ENCODE peak calls at places on chromosomes 7 and 10, in five cellular contexts. One of them, this sample, is unnamed.
A peak's percentile ranks its signal among the peaks of the same experiment; 100 is the strongest.

GRCh38 chr7:88664630-88665233 is 94.8 kb upstream of the ZNF804B start:
- DNase-seq in mammary epithelial cell: peak; percentile 35
- DNase-seq in HCT116: peak; percentile 4
- DNase-seq in AG04450: no peak
- DNase-seq in tibial artery: no peak
- DNase-seq in this sample: peak; percentile 7

GRCh38 chr10:4763960-4764428 is 62.0 kb upstream of the AKR1E2 start:
- DNase-seq in HCT116: no peak
- DNase-seq in mammary epithelial cell: peak; percentile 83
- DNase-seq in tibial artery: no peak
- DNase-seq in AG04450: peak; percentile 44
- DNase-seq in this sample: peak; percentile 33

GRCh38 chr7:144006029-144006428 is 5.9 kb downstream of the OR6B1 start:
- DNase-seq in mammary epithelial cell: no peak
- DNase-seq in tibial artery: no peak
- DNase-seq in AG04450: no peak
- DNase-seq in HCT116: no peak
- DNase-seq in this sample: no peak

GRCh38 chr7:79459381-79459780 is 5.9 kb upstream of the MAGI2 start:
- DNase-seq in AG04450: no peak
- DNase-seq in tibial artery: peak; percentile 69
- DNase-seq in mammary epithelial cell: no peak
- DNase-seq in HCT116: no peak
- DNase-seq in this sample: no peak

GRCh38 chr7:2921748-2922147 is 77.6 kb upstream of the GNA12 start:
- DNase-seq in tibial artery: no peak
- DNase-seq in AG04450: no peak
- DNase-seq in HCT116: no peak
- DNase-seq in mammary epithelial cell: no peak
- DNase-seq in this sample: no peak

GRCh38 chr7:26900283-26900682 is 35.9 kb upstream of the SKAP2 start:
- DNase-seq in HCT116: no peak
- DNase-seq in AG04450: no peak
- DNase-seq in tibial artery: no peak
- DNase-seq in mammary epithelial cell: no peak
- DNase-seq in this sample: no peak

GRCh38 chr7:48388922-48389321 is 217.7 kb downstream of the ABCA13 start:
- DNase-seq in HCT116: no peak
- DNase-seq in AG04450: no peak
- DNase-seq in tibial artery: no peak
- DNase-seq in mammary epithelial cell: no peak
- DNase-seq in this sample: no peak

GRCh38 chr7:116777613-116778380 is 84.6 kb upstream of the CAPZA2 start:
- DNase-seq in AG04450: no peak
- DNase-seq in HCT116: no peak
- DNase-seq in tibial artery: no peak
- DNase-seq in mammary epithelial cell: peak; percentile 61
- DNase-seq in this sample: no peak

GRCh38 chr7:99033765-99034164 is 110.1 kb downstream of the SMURF1 start:
- DNase-seq in tibial artery: no peak
- DNase-seq in AG04450: no peak
- DNase-seq in HCT116: no peak
- DNase-seq in mammary epithelial cell: no peak
- DNase-seq in this sample: no peak

GRCh38 chr10:12191715-12192114 is 4.0 kb downstream of the NUDT5 start:
- DNase-seq in mammary epithelial cell: no peak
- DNase-seq in AG04450: no peak
- DNase-seq in HCT116: no peak
- DNase-seq in tibial artery: no peak
- DNase-seq in this sample: no peak

GRCh38 chr7:24836084-24836483 is 78.8 kb upstream of the GSDME start:
- DNase-seq in HCT116: no peak
- DNase-seq in tibial artery: no peak
- DNase-seq in AG04450: no peak
- DNase-seq in mammary epithelial cell: no peak
- DNase-seq in this sample: no peak

GRCh38 chr10:14386202-14386593 is 55.5 kb upstream of the FRMD4A start:
- DNase-seq in mammary epithelial cell: peak; percentile 93
- DNase-seq in HCT116: no peak
- DNase-seq in AG04450: peak; percentile 64
- DNase-seq in tibial artery: no peak
- DNase-seq in this sample: peak; percentile 16

GRCh38 chr7:108403597-108404217 is 52.5 kb downstream of the NRCAM start:
- DNase-seq in HCT116: no peak
- DNase-seq in AG04450: no peak
- DNase-seq in tibial artery: no peak
- DNase-seq in mammary epithelial cell: no peak
- DNase-seq in this sample: no peak

GRCh38 chr7:124308384-124308783 is 275.5 kb upstream of the TMEM229A start:
- DNase-seq in AG04450: no peak
- DNase-seq in HCT116: no peak
- DNase-seq in mammary epithelial cell: no peak
- DNase-seq in tibial artery: no peak
- DNase-seq in this sample: no peak

GRCh38 chr7:64602518-64602917 is 39.6 kb upstream of the ZNF680 start:
- DNase-seq in tibial artery: no peak
- DNase-seq in HCT116: no peak
- DNase-seq in AG04450: no peak
- DNase-seq in mammary epithelial cell: no peak
- DNase-seq in this sample: no peak

GRCh38 chr7:70301673-70302072 is 703.4 kb downstream of the AUTS2 start:
- DNase-seq in tibial artery: no peak
- DNase-seq in AG04450: no peak
- DNase-seq in mammary epithelial cell: no peak
- DNase-seq in HCT116: no peak
- DNase-seq in this sample: no peak

GRCh38 chr7:106848851-106849442 is 16.1 kb upstream of the PIK3CG start:
- DNase-seq in tibial artery: no peak
- DNase-seq in HCT116: no peak
- DNase-seq in mammary epithelial cell: peak; percentile 40
- DNase-seq in AG04450: peak; percentile 65
- DNase-seq in this sample: no peak

GRCh38 chr7:36224916-36225858 is 72.1 kb downstream of the EEPD1 start:
- DNase-seq in mammary epithelial cell: no peak
- DNase-seq in tibial artery: no peak
- DNase-seq in AG04450: no peak
- DNase-seq in HCT116: no peak
- DNase-seq in this sample: no peak

GRCh38 chr10:81866753-81867152 is 8.2 kb upstream of the NRG3 start:
- DNase-seq in mammary epithelial cell: no peak
- DNase-seq in AG04450: no peak
- DNase-seq in tibial artery: no peak
- DNase-seq in HCT116: no peak
- DNase-seq in this sample: peak; percentile 69

GRCh38 chr10:110533149-110533548 is 34.3 kb upstream of the SMC3 start:
- DNase-seq in HCT116: no peak
- DNase-seq in AG04450: no peak
- DNase-seq in mammary epithelial cell: no peak
- DNase-seq in tibial artery: no peak
- DNase-seq in this sample: no peak

GRCh38 chr7:42174391-42174848 is 62.6 kb downstream of the GLI3 start:
- DNase-seq in mammary epithelial cell: no peak
- DNase-seq in tibial artery: no peak
- DNase-seq in HCT116: no peak
- DNase-seq in AG04450: no peak
- DNase-seq in this sample: no peak

GRCh38 chr10:85168287-85168686 is 839.9 kb downstream of the CCSER2 start:
- DNase-seq in mammary epithelial cell: no peak
- DNase-seq in HCT116: no peak
- DNase-seq in tibial artery: no peak
- DNase-seq in AG04450: no peak
- DNase-seq in this sample: no peak

GRCh38 chr7:136514776-136515175 is 353.7 kb upstream of the CHRM2 start:
- DNase-seq in tibial artery: no peak
- DNase-seq in HCT116: no peak
- DNase-seq in mammary epithelial cell: no peak
- DNase-seq in AG04450: no peak
- DNase-seq in this sample: no peak

GRCh38 chr7:45089314-45089891 is 634 bp upstream of the NACAD start:
- DNase-seq in AG04450: no peak
- DNase-seq in tibial artery: peak; percentile 79
- DNase-seq in HCT116: no peak
- DNase-seq in mammary epithelial cell: peak; percentile 57
- DNase-seq in this sample: peak; percentile 74

GRCh38 chr7:31327071-31327470 is 13.5 kb downstream of the NEUROD6 start:
- DNase-seq in HCT116: no peak
- DNase-seq in mammary epithelial cell: peak; percentile 75
- DNase-seq in AG04450: no peak
- DNase-seq in tibial artery: no peak
- DNase-seq in this sample: no peak

GRCh38 chr7:7720193-7720592 is 1.8 kb upstream of the RPA3 start:
- DNase-seq in tibial artery: no peak
- DNase-seq in AG04450: no peak
- DNase-seq in HCT116: no peak
- DNase-seq in mammary epithelial cell: no peak
- DNase-seq in this sample: no peak

GRCh38 chr10:122176232-122176865 is 94.7 kb upstream of the BTBD16 start:
- DNase-seq in tibial artery: no peak
- DNase-seq in AG04450: no peak
- DNase-seq in mammary epithelial cell: no peak
- DNase-seq in HCT116: no peak
- DNase-seq in this sample: no peak

GRCh38 chr10:23001901-23002516 is 74.2 kb downstream of the ARMC3 start:
- DNase-seq in tibial artery: no peak
- DNase-seq in mammary epithelial cell: no peak
- DNase-seq in AG04450: no peak
- DNase-seq in HCT116: no peak
- DNase-seq in this sample: no peak

GRCh38 chr10:129372168-129372567 is 94.9 kb upstream of the MGMT start:
- DNase-seq in tibial artery: no peak
- DNase-seq in AG04450: no peak
- DNase-seq in HCT116: no peak
- DNase-seq in mammary epithelial cell: no peak
- DNase-seq in this sample: no peak

GRCh38 chr10:132430231-132430743 is 33.3 kb downstream of the PWWP2B start:
- DNase-seq in AG04450: no peak
- DNase-seq in HCT116: no peak
- DNase-seq in tibial artery: no peak
- DNase-seq in mammary epithelial cell: no peak
- DNase-seq in this sample: no peak

GRCh38 chr7:105619590-105619989 is 38.3 kb upstream of the EFCAB10 start:
- DNase-seq in AG04450: no peak
- DNase-seq in HCT116: no peak
- DNase-seq in mammary epithelial cell: no peak
- DNase-seq in tibial artery: no peak
- DNase-seq in this sample: no peak

GRCh38 chr7:97694355-97694754 is 37.5 kb upstream of the TAC1 start:
- DNase-seq in HCT116: no peak
- DNase-seq in AG04450: no peak
- DNase-seq in mammary epithelial cell: no peak
- DNase-seq in tibial artery: no peak
- DNase-seq in this sample: no peak

GRCh38 chr10:5897504-5897903 is 7.5 kb downstream of the FBH1 start:
- DNase-seq in mammary epithelial cell: no peak
- DNase-seq in HCT116: no peak
- DNase-seq in AG04450: no peak
- DNase-seq in tibial artery: no peak
- DNase-seq in this sample: no peak

GRCh38 chr7:76262683-76263402 is 39.6 kb upstream of the HSPB1 start:
- DNase-seq in tibial artery: no peak
- DNase-seq in AG04450: peak; percentile 16
- DNase-seq in mammary epithelial cell: peak; percentile 48
- DNase-seq in HCT116: peak; percentile 69
- DNase-seq in this sample: peak; percentile 59

GRCh38 chr7:44801890-44802289 is 5.4 kb downstream of the PPIA start:
- DNase-seq in mammary epithelial cell: peak; percentile 84
- DNase-seq in tibial artery: no peak
- DNase-seq in HCT116: no peak
- DNase-seq in AG04450: no peak
- DNase-seq in this sample: no peak

DNA sequence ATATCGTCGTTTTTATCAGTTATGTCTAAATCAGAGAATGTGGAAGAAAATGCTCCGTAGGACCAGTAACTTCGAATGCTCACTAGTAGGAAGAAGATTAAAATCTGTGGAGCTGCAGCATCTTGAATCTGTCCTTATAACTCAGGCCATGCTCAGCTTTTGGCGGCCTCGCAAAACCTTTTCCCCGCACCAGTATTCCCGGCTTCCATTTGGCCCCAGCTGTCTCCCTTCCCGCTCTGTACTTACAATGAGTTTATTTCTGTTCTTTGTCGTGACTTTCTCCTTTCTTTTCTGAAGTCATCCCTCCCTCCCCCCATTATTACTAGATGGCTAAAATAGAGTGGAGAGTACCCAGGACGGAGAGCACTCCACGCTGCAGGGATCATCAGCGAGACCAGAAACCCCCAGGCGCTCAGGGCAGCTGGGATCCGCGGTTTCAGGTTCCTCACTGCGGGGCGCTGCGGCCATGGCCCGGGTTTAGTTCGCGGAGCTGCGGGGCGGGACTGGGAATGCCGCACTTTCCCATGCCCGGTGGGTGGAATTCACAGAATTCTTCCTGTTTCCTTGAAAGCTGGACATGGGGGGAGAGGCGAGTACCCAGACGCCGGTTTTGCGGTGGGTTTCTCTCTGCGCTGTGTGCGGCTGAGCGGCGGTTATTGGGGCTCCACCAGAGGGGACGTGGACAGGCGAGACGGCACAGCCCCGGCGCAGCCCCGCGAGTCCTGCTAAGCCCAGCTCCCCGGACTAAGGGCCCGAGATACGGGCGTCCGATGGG is 183.5 kb downstream of the POM121L12 start:
- DNase-seq in AG04450: no peak
- DNase-seq in tibial artery: no peak
- DNase-seq in mammary epithelial cell: no peak
- DNase-seq in HCT116: no peak
- DNase-seq in this sample: no peak
- TF ChIP-seq CTCF in AG04450: no peak
- TF ChIP-seq CTCF in tibial artery: no peak
- TF ChIP-seq CTCF in mammary epithelial cell: no peak
- TF ChIP-seq CTCF in HCT116: no peak
- TF ChIP-seq CTCF in this sample: no peak

GRCh38 chr10:102713814-102714620 is at the start of gene ARL3:
- DNase-seq in mammary epithelial cell: peak; percentile 99
- DNase-seq in tibial artery: peak; percentile 99
- DNase-seq in HCT116: peak; percentile 98
- DNase-seq in AG04450: peak; percentile 96
- DNase-seq in this sample: peak; percentile 93
- TF ChIP-seq CTCF in mammary epithelial cell: peak; percentile 48
- TF ChIP-seq CTCF in tibial artery: no peak
- TF ChIP-seq CTCF in HCT116: peak; percentile 60
- TF ChIP-seq CTCF in AG04450: peak; percentile 54
- TF ChIP-seq CTCF in this sample: peak; percentile 45

DNA sequence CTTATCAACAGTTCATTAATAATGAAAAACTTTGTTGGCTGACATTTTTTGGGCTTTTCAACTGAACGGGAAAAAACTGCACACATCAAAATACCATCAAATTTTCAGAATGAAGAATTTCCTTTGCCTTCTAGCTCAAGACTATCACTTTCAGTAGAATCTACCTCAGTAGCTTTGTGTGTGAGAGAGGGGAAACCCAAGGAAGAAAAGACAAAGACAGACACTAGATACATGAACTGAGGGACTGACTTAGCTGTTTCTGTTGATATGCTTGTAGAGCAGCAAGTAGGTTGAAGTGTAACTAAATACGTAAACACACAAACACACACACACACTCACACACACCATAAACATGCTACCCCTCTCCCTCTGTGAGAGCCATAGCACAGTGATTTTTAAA is 257.1 kb downstream of the CDK14 start:
- DNase-seq in mammary epithelial cell: no peak
- DNase-seq in AG04450: no peak
- DNase-seq in HCT116: no peak
- DNase-seq in tibial artery: no peak
- DNase-seq in this sample: no peak
- TF ChIP-seq CTCF in mammary epithelial cell: no peak
- TF ChIP-seq CTCF in AG04450: no peak
- TF ChIP-seq CTCF in HCT116: no peak
- TF ChIP-seq CTCF in tibial artery: no peak
- TF ChIP-seq CTCF in this sample: no peak

GRCh38 chr7:55130079-55130476 is 111.3 kb downstream of the EGFR start:
- DNase-seq in mammary epithelial cell: peak; percentile 44
- DNase-seq in tibial artery: no peak
- DNase-seq in AG04450: no peak
- DNase-seq in HCT116: no peak
- DNase-seq in this sample: no peak
- TF ChIP-seq CTCF in mammary epithelial cell: no peak
- TF ChIP-seq CTCF in tibial artery: no peak
- TF ChIP-seq CTCF in AG04450: no peak
- TF ChIP-seq CTCF in HCT116: no peak
- TF ChIP-seq CTCF in this sample: no peak